ENCODE peak calls at places on chromosomes 16 and 17, in four cellular contexts. Y, C, P and Q are unnamed samples.

GRCh38 chr16:53515811-53516210 is 12.8 kb upstream of the AKTIP start:
- DNase-seq in Y (no peak), C (no peak), P (no peak), Q (no peak)

GRCh38 chr17:21283482-21284318 is 811 bp upstream of the MAP2K3 start:
- DNase-seq in Y (no peak), C (no peak), P (no peak), Q (peak; percentile 63)

GRCh38 chr16:82699711-82700495 is 73.1 kb downstream of the CDH13 start:
- DNase-seq in Y (no peak), C (no peak), P (no peak), Q (no peak)

GRCh38 chr16:54446639-54447038 is 160.1 kb upstream of the IRX3 start:
- DNase-seq in Y (no peak), C (no peak), P (no peak), Q (no peak)

GRCh38 chr16:56353054-56353921 is 72.1 kb downstream of the AMFR start:
- DNase-seq in Y (no peak), C (no peak), P (no peak), Q (no peak)

GRCh38 chr17:19672009-19672837 is 23.7 kb downstream of the ALDH3A2 start:
- DNase-seq in Y (peak; percentile 94), C (no peak), P (no peak), Q (no peak)

GRCh38 chr17:36661047-36661666 is 59.8 kb downstream of the MRM1 start:
- DNase-seq in Y (no peak), C (no peak), P (no peak), Q (no peak)

GRCh38 chr16:86637744-86638143 is 59.4 kb downstream of the FOXL1 start:
- DNase-seq in Y (no peak), C (no peak), P (no peak), Q (no peak)

GRCh38 chr17:9209781-9210370 is 188.6 kb downstream of the NTN1 start:
- DNase-seq in Y (no peak), C (no peak), P (no peak), Q (no peak)

GRCh38 chr17:19407601-19408380 is 3.2 kb upstream of the RNF112 start:
- DNase-seq in Y (no peak), C (no peak), P (no peak), Q (no peak)

GRCh38 chr17:58330997-58331814 is 2.6 kb upstream of the TSPOAP1 start:
- DNase-seq in Y (no peak), C (no peak), P (peak; percentile 69), Q (peak; percentile 47)

GRCh38 chr17:58289869-58290268 is 9.1 kb upstream of the MPO start:
- DNase-seq in Y (peak; percentile 20), C (no peak), P (no peak), Q (no peak)

GRCh38 chr17:50909765-50910661 is 43.9 kb upstream of the TOB1 start:
- DNase-seq in Y (peak; percentile 63), C (no peak), P (no peak), Q (no peak)

GRCh38 chr16:3878610-3879009 is 1.9 kb downstream of the CREBBP start:
- DNase-seq in Y (no peak), C (no peak), P (no peak), Q (no peak)
- TF ChIP-seq CREB1 in Y (no peak), C (no peak), P (no peak), Q (no peak)

GRCh38 chr17:41777579-41778188 is 8.8 kb downstream of the JUP start:
- DNase-seq in Y (peak; percentile 77), C (no peak), P (no peak), Q (no peak)
- H3K4me1 ChIP-seq in Y (peaks cover 60% of the 10 kb centered on the region), C (no peaks in the 10 kb centered on the region), P (peaks cover 15% of the 10 kb centered on the region), Q (peaks cover 57% of the 10 kb centered on the region)

GRCh38 chr16:16131204-16131603 is 92.1 kb downstream of the ABCC6 start:
- DNase-seq in Y (no peak), C (no peak), P (no peak), Q (no peak)

GRCh38 chr16:16136588-16136987 is 86.7 kb downstream of the ABCC6 start:
- DNase-seq in Y (no peak), C (no peak), P (no peak), Q (no peak)

GRCh38 chr16:16127469-16128116 is 95.7 kb downstream of the ABCC6 start:
- DNase-seq in Y (peak; percentile 72), C (peak; percentile 17), P (peak; percentile 84), Q (peak; percentile 93)

GRCh38 chr16:16133943-16134604 is 89.2 kb downstream of the ABCC6 start:
- DNase-seq in Y (no peak), C (no peak), P (no peak), Q (no peak)

DNA sequence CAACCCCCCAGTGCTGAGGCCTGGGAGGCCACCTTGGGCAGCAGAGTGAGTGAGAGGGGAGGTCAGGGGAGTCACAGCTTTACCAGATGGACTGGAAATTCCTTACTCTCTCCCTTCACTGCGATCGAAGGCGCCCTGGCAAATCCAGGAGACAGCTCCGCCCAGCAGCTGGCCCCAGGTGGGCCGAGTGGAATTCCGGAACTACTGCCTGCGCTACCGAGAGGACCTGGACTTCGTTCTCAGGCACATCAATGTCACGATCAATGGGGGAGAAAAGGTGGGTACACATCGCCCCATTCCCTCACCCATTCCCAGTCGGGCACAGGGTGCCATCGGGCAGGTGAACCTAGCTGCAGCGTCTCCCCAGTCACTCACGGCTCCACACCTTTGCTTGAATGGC is 91.6 kb downstream of the ABCC6 start:
- DNase-seq in Y (no peak), C (no peak), P (no peak), Q (no peak)
- TF ChIP-seq REST in Y (no peak), C (no peak), P (no peak), Q (no peak)

DNA sequence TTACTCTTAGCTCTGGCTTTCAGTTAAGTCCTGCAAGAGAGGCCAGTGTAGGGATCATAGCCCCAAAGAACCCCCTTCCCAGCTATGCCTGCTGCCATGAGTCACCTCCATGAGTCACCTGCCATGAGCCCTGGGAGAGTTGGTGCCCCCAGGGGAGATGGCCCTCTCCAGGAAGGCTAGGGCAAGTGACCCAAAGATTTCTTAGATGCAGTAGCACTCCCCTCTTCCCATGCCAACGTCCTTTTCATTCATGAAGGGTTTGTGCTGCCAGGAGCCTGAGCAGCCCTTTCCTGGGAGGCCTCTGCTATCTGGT is 78.6 kb upstream of the LGALS9 start:
- DNase-seq in Y (peak; percentile 45), C (no peak), P (no peak), Q (no peak)
- TF ChIP-seq CREB1 in Y (no peak), C (no peak), P (no peak), Q (no peak)

GRCh38 chr17:199806-200603 is 18.6 kb upstream of the DOC2B start:
- DNase-seq in Y (no peak), C (no peak), P (no peak), Q (no peak)

GRCh38 chr17:199195-199604 is 17.8 kb upstream of the DOC2B start:
- DNase-seq in Y (no peak), C (no peak), P (no peak), Q (no peak)

GRCh38 chr17:202501-202951 is 21.1 kb upstream of the DOC2B start:
- DNase-seq in Y (no peak), C (no peak), P (no peak), Q (no peak)

GRCh38 chr17:197352-197751 is 15.9 kb upstream of the DOC2B start:
- DNase-seq in Y (no peak), C (no peak), P (no peak), Q (no peak)

DNA sequence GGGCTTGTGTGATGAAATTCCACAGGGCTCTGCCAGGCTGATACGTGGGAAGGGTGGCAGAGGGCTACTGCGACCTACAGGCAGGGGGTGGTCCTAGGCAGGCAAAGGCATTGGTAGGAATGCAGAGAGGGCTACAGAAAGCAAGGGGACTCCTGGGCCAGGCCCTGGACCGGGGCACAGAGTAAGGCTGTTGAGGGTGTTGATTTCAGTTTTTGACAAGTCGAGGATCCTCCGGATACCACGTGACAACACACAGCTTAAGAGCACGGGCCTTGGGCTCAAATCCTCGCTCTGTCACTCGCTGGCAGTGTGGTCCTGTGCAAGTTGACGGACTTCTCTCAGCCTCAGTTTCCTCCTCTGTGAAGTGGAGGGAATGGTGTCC is 19.1 kb upstream of the DOC2B start:
- DNase-seq in Y (no peak), C (no peak), P (no peak), Q (no peak)
- H3K4me1 ChIP-seq in Y (peaks cover 13% of the 10 kb centered on the region), C (no peaks in the 10 kb centered on the region), P (no peaks in the 10 kb centered on the region), Q (peaks cover 5% of the 10 kb centered on the region)

GRCh38 chr16:77193377-77193776 is 2.4 kb downstream of the MON1B start:
- DNase-seq in Y (no peak), C (no peak), P (no peak), Q (no peak)

GRCh38 chr16:77190190-77190477 is 856 bp upstream of the MON1B start:
- DNase-seq in Y (no peak), C (no peak), P (no peak), Q (no peak)

GRCh38 chr16:77194295-77195231 is 3.6 kb downstream of the MON1B start:
- DNase-seq in Y (no peak), C (no peak), P (no peak), Q (no peak)

GRCh38 chr16:77191259-77191969 is 424 bp downstream of the MON1B start:
- DNase-seq in Y (no peak), C (no peak), P (peak; percentile 35), Q (no peak)

GRCh38 chr16:77190478-77191258 is at the start of gene MON1B:
- DNase-seq in Y (peak; percentile 99), C (peak; percentile 96), P (peak; percentile 96), Q (peak; percentile 98)
- TF ChIP-seq REST in Y (no peak), C (peak; percentile 2), P (peak; percentile 10), Q (no peak)

DNA sequence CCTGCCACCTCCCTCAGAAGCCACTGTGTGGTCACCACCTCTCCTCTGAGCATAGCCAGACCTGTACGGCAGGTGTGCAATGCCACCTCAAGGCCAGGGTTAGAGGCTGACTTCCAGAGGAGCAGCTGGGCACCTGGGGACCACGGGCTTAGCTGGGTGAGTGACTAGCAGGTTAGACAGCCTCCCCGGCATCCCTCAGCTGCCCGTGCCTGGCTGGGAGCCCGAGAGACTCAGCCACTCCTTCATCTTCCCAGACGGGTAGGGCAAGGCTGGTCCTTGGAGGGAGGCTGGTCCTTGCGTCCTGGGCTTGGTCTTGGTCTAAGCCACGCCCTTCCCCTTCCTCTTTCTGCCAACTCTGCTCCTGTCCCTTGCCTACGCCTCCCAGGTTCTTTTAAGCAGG is 7.8 kb downstream of the CRHR1 start:
- DNase-seq in Y (no peak), C (no peak), P (no peak), Q (no peak)
- TF ChIP-seq CREB1 in Y (no peak), C (no peak), P (no peak), Q (no peak)

GRCh38 chr16:67855789-67856188 is 8.3 kb upstream of the CENPT start:
- DNase-seq in Y (no peak), C (no peak), P (no peak), Q (no peak)
- H3K4me1 ChIP-seq in Y (peaks cover 64% of the 10 kb centered on the region), C (no peaks in the 10 kb centered on the region), P (peaks cover 24% of the 10 kb centered on the region), Q (peaks cover 18% of the 10 kb centered on the region)